ENCODE peak calls at places on chromosomes 4 and X, in seven cellular contexts. One of them, this sample, is unnamed.

GRCh38 chr4:120915311-120915710 is 7.2 kb downstream of the PRDM5 start:
- DNase-seq in AG09309: no peak
- DNase-seq in prostate gland: no peak
- DNase-seq in AG10803: no peak
- DNase-seq in astrocyte of the spinal cord: no peak
- DNase-seq in colonic mucosa: no peak
- DNase-seq in GM12865: no peak
- DNase-seq in this sample: no peak

GRCh38 chr4:88448905-88449689 is 7.8 kb upstream of the HERC5 start:
- DNase-seq in GM12865: no peak
- DNase-seq in AG10803: no peak
- DNase-seq in prostate gland: peak; percentile 39
- DNase-seq in colonic mucosa: peak; percentile 32
- DNase-seq in astrocyte of the spinal cord: no peak
- DNase-seq in AG09309: no peak
- DNase-seq in this sample: no peak

GRCh38 chrX:85107407-85107806 is 103.7 kb downstream of the APOOL start:
- DNase-seq in AG09309: no peak
- DNase-seq in astrocyte of the spinal cord: no peak
- DNase-seq in prostate gland: no peak
- DNase-seq in colonic mucosa: no peak
- DNase-seq in GM12865: no peak
- DNase-seq in AG10803: peak; percentile 8
- DNase-seq in this sample: no peak

GRCh38 chrX:22338740-22339139 is 66.0 kb downstream of the CBLL2 start:
- DNase-seq in AG09309: no peak
- DNase-seq in prostate gland: no peak
- DNase-seq in astrocyte of the spinal cord: peak; percentile 13
- DNase-seq in AG10803: peak; percentile 12
- DNase-seq in GM12865: no peak
- DNase-seq in colonic mucosa: no peak
- DNase-seq in this sample: no peak

GRCh38 chr4:56654238-56654632 is 26.9 kb downstream of the HOPX start:
- DNase-seq in colonic mucosa: peak; percentile 27
- DNase-seq in astrocyte of the spinal cord: no peak
- DNase-seq in GM12865: no peak
- DNase-seq in AG09309: no peak
- DNase-seq in prostate gland: no peak
- DNase-seq in AG10803: no peak
- DNase-seq in this sample: no peak

GRCh38 chrX:41733939-41734338 is 10.0 kb downstream of the GPR82 start:
- DNase-seq in prostate gland: no peak
- DNase-seq in GM12865: peak; percentile 90
- DNase-seq in AG10803: no peak
- DNase-seq in astrocyte of the spinal cord: no peak
- DNase-seq in colonic mucosa: no peak
- DNase-seq in AG09309: no peak
- DNase-seq in this sample: no peak

GRCh38 chrX:24282381-24283121 is 31.3 kb downstream of the SUPT20HL2 start:
- DNase-seq in AG09309: no peak
- DNase-seq in GM12865: peak; percentile 24
- DNase-seq in colonic mucosa: no peak
- DNase-seq in AG10803: peak; percentile 53
- DNase-seq in prostate gland: no peak
- DNase-seq in astrocyte of the spinal cord: peak; percentile 31
- DNase-seq in this sample: no peak

GRCh38 chrX:136121788-136122187 is 25.5 kb upstream of the FHL1 start:
- DNase-seq in astrocyte of the spinal cord: peak; percentile 5
- DNase-seq in prostate gland: no peak
- DNase-seq in colonic mucosa: no peak
- DNase-seq in AG10803: peak; percentile 40
- DNase-seq in GM12865: no peak
- DNase-seq in AG09309: no peak
- DNase-seq in this sample: no peak

GRCh38 chr4:48227662-48228061 is 42.0 kb downstream of the TEC start:
- DNase-seq in colonic mucosa: no peak
- DNase-seq in GM12865: peak; percentile 28
- DNase-seq in astrocyte of the spinal cord: no peak
- DNase-seq in prostate gland: no peak
- DNase-seq in AG10803: no peak
- DNase-seq in AG09309: no peak
- DNase-seq in this sample: no peak

GRCh38 chr4:3261411-3262207 is 12.7 kb downstream of the MSANTD1 start:
- DNase-seq in AG09309: no peak
- DNase-seq in GM12865: no peak
- DNase-seq in astrocyte of the spinal cord: no peak
- DNase-seq in AG10803: no peak
- DNase-seq in prostate gland: no peak
- DNase-seq in colonic mucosa: peak; percentile 12
- DNase-seq in this sample: no peak

GRCh38 chr4:74751247-74751646 is 43.1 kb downstream of the BTC start:
- DNase-seq in AG10803: no peak
- DNase-seq in colonic mucosa: no peak
- DNase-seq in AG09309: no peak
- DNase-seq in astrocyte of the spinal cord: no peak
- DNase-seq in GM12865: no peak
- DNase-seq in prostate gland: no peak
- DNase-seq in this sample: no peak

GRCh38 chr4:8747896-8748575 is 123.6 kb downstream of the HMX1 start:
- DNase-seq in GM12865: no peak
- DNase-seq in colonic mucosa: no peak
- DNase-seq in prostate gland: no peak
- DNase-seq in AG10803: no peak
- DNase-seq in AG09309: no peak
- DNase-seq in astrocyte of the spinal cord: no peak
- DNase-seq in this sample: no peak

GRCh38 chr4:81631958-81632439 is 160.3 kb upstream of the RASGEF1B start:
- DNase-seq in AG09309: peak; percentile 13
- DNase-seq in astrocyte of the spinal cord: peak; percentile 67
- DNase-seq in prostate gland: no peak
- DNase-seq in GM12865: no peak
- DNase-seq in colonic mucosa: no peak
- DNase-seq in AG10803: peak; percentile 79
- DNase-seq in this sample: no peak

GRCh38 chr4:8582016-8582415 is 1.8 kb downstream of the GPR78 start:
- DNase-seq in prostate gland: no peak
- DNase-seq in colonic mucosa: no peak
- DNase-seq in astrocyte of the spinal cord: no peak
- DNase-seq in AG10803: no peak
- DNase-seq in AG09309: no peak
- DNase-seq in GM12865: no peak
- DNase-seq in this sample: no peak

GRCh38 chr4:75629239-75629638 is 1.1 kb downstream of the CDKL2 start:
- DNase-seq in GM12865: no peak
- DNase-seq in colonic mucosa: no peak
- DNase-seq in AG09309: no peak
- DNase-seq in AG10803: no peak
- DNase-seq in astrocyte of the spinal cord: no peak
- DNase-seq in prostate gland: no peak
- DNase-seq in this sample: no peak

GRCh38 chr4:120331486-120332281 is 265.0 kb upstream of the MAD2L1 start:
- DNase-seq in AG09309: no peak
- DNase-seq in astrocyte of the spinal cord: peak; percentile 66
- DNase-seq in colonic mucosa: no peak
- DNase-seq in GM12865: no peak
- DNase-seq in AG10803: no peak
- DNase-seq in prostate gland: no peak
- DNase-seq in this sample: no peak

GRCh38 chr4:102623622-102624021 is 122.5 kb downstream of the NFKB1 start:
- DNase-seq in prostate gland: no peak
- DNase-seq in AG10803: peak; percentile 43
- DNase-seq in AG09309: no peak
- DNase-seq in colonic mucosa: no peak
- DNase-seq in astrocyte of the spinal cord: peak; percentile 82
- DNase-seq in GM12865: no peak
- DNase-seq in this sample: no peak

GRCh38 chr4:134687646-134688628 is 486.3 kb upstream of the PABPC4L start:
- DNase-seq in AG10803: no peak
- DNase-seq in astrocyte of the spinal cord: no peak
- DNase-seq in colonic mucosa: no peak
- DNase-seq in GM12865: no peak
- DNase-seq in prostate gland: no peak
- DNase-seq in AG09309: no peak
- DNase-seq in this sample: no peak

GRCh38 chrX:17860179-17860780 is 818 bp downstream of the RAI2 start:
- DNase-seq in AG09309: no peak
- DNase-seq in AG10803: peak; percentile 0
- DNase-seq in prostate gland: peak; percentile 4
- DNase-seq in colonic mucosa: no peak
- DNase-seq in astrocyte of the spinal cord: no peak
- DNase-seq in GM12865: no peak
- DNase-seq in this sample: no peak

GRCh38 chr4:20313237-20314030 is 61.7 kb downstream of the SLIT2 start:
- DNase-seq in colonic mucosa: peak; percentile 18
- DNase-seq in AG10803: no peak
- DNase-seq in astrocyte of the spinal cord: no peak
- DNase-seq in AG09309: no peak
- DNase-seq in prostate gland: no peak
- DNase-seq in GM12865: peak; percentile 70
- DNase-seq in this sample: no peak

GRCh38 chr4:154562697-154563254 is at the start of gene FGB:
- DNase-seq in GM12865: no peak
- DNase-seq in AG09309: no peak
- DNase-seq in AG10803: no peak
- DNase-seq in prostate gland: no peak
- DNase-seq in astrocyte of the spinal cord: no peak
- DNase-seq in colonic mucosa: no peak
- DNase-seq in this sample: no peak

GRCh38 chr4:178090640-178091411 is 648.6 kb upstream of the AGA start:
- DNase-seq in AG10803: no peak
- DNase-seq in colonic mucosa: no peak
- DNase-seq in AG09309: no peak
- DNase-seq in GM12865: peak; percentile 1
- DNase-seq in prostate gland: no peak
- DNase-seq in astrocyte of the spinal cord: no peak
- DNase-seq in this sample: no peak

GRCh38 chr4:118221193-118221800 is 131.5 kb downstream of the PRSS12 start:
- DNase-seq in AG09309: no peak
- DNase-seq in prostate gland: no peak
- DNase-seq in GM12865: no peak
- DNase-seq in AG10803: peak; percentile 25
- DNase-seq in astrocyte of the spinal cord: no peak
- DNase-seq in colonic mucosa: no peak
- DNase-seq in this sample: no peak

GRCh38 chr4:121072836-121073362 is 564 bp upstream of the NDNF start:
- DNase-seq in GM12865: no peak
- DNase-seq in colonic mucosa: peak; percentile 49
- DNase-seq in prostate gland: no peak
- DNase-seq in AG10803: no peak
- DNase-seq in astrocyte of the spinal cord: no peak
- DNase-seq in AG09309: no peak
- DNase-seq in this sample: no peak

GRCh38 chrX:17192111-17192510 is 182.9 kb upstream of the NHS start:
- DNase-seq in AG09309: no peak
- DNase-seq in astrocyte of the spinal cord: peak; percentile 17
- DNase-seq in AG10803: no peak
- DNase-seq in GM12865: no peak
- DNase-seq in colonic mucosa: no peak
- DNase-seq in prostate gland: no peak
- DNase-seq in this sample: no peak

GRCh38 chr4:87865960-87866598 is 33.3 kb downstream of the MEPE start:
- DNase-seq in astrocyte of the spinal cord: peak; percentile 56
- DNase-seq in prostate gland: no peak
- DNase-seq in colonic mucosa: no peak
- DNase-seq in AG09309: no peak
- DNase-seq in GM12865: no peak
- DNase-seq in AG10803: peak; percentile 48
- DNase-seq in this sample: peak; percentile 16

GRCh38 chrX:5916945-5917344 is 311.7 kb downstream of the NLGN4X start:
- DNase-seq in GM12865: peak; percentile 0
- DNase-seq in prostate gland: no peak
- DNase-seq in astrocyte of the spinal cord: no peak
- DNase-seq in colonic mucosa: no peak
- DNase-seq in AG09309: no peak
- DNase-seq in AG10803: no peak
- DNase-seq in this sample: no peak

GRCh38 chr4:54093609-54094240 is 6.2 kb upstream of the GSX2 start:
- DNase-seq in AG09309: no peak
- DNase-seq in GM12865: no peak
- DNase-seq in colonic mucosa: no peak
- DNase-seq in prostate gland: no peak
- DNase-seq in astrocyte of the spinal cord: no peak
- DNase-seq in AG10803: no peak
- DNase-seq in this sample: no peak
- H3K4me3 ChIP-seq in AG09309: no peak overlapping the region
- H3K4me3 ChIP-seq in GM12865: no peak overlapping the region
- H3K4me3 ChIP-seq in colonic mucosa: no peak overlapping the region
- H3K4me3 ChIP-seq in prostate gland: no peak overlapping the region
- H3K4me3 ChIP-seq in astrocyte of the spinal cord: no peak overlapping the region
- H3K4me3 ChIP-seq in AG10803: no peak overlapping the region
- H3K4me3 ChIP-seq in this sample: no peak overlapping the region

GRCh38 chr4:122711893-122712292 is 20.6 kb upstream of the BBS12 start:
- DNase-seq in AG10803: no peak
- DNase-seq in colonic mucosa: no peak
- DNase-seq in AG09309: no peak
- DNase-seq in GM12865: no peak
- DNase-seq in astrocyte of the spinal cord: no peak
- DNase-seq in prostate gland: no peak
- DNase-seq in this sample: no peak
- H3K4me3 ChIP-seq in AG10803: no peak overlapping the region
- H3K4me3 ChIP-seq in colonic mucosa: no peak overlapping the region
- H3K4me3 ChIP-seq in AG09309: no peak overlapping the region
- H3K4me3 ChIP-seq in GM12865: no peak overlapping the region
- H3K4me3 ChIP-seq in astrocyte of the spinal cord: no peak overlapping the region
- H3K4me3 ChIP-seq in prostate gland: no peak overlapping the region
- H3K4me3 ChIP-seq in this sample: no peak overlapping the region

DNA sequence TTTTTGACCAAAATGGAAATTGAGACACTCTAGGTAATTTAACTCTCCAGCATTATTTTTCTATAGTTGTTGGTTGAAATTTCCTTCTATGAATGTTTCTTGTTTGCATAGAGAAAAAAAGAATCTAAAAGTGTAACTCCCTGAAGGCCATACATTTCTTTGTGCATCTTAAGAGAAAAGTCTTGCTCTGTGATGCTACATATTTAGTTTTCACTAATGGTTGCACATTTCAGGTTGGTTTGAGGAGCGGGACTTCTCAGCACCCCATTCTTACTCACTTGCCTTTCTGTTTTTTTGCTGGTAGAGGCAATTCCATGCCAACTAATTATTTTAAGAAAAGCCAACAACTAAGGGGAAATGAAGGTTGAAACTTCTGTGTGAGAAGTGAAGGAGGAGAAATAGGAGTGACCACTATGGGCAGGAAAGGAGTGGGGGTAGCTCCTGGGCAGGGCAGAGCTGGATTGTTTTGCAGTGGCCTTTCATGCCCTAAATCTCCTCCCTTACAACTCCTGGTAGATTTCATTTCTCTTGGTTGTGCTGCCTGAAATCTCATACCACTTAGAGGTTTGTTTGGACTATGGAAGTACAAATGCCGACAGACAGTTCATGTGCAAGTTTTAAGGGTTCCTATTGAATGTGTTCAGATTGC is 76.6 kb downstream of the RAPGEF2 start:
- DNase-seq in astrocyte of the spinal cord: no peak
- DNase-seq in GM12865: no peak
- DNase-seq in colonic mucosa: no peak
- DNase-seq in prostate gland: no peak
- DNase-seq in AG09309: no peak
- DNase-seq in AG10803: no peak
- DNase-seq in this sample: no peak
- H3K4me3 ChIP-seq in astrocyte of the spinal cord: no peak overlapping the region
- H3K4me3 ChIP-seq in GM12865: peak overlapping the region; percentile 3
- H3K4me3 ChIP-seq in colonic mucosa: no peak overlapping the region
- H3K4me3 ChIP-seq in prostate gland: no peak overlapping the region
- H3K4me3 ChIP-seq in AG09309: no peak overlapping the region
- H3K4me3 ChIP-seq in AG10803: no peak overlapping the region
- H3K4me3 ChIP-seq in this sample: no peak overlapping the region

GRCh38 chr4:94889961-94890360 is 132.2 kb downstream of the BMPR1B start:
- DNase-seq in prostate gland: no peak
- DNase-seq in AG10803: peak; percentile 90
- DNase-seq in colonic mucosa: no peak
- DNase-seq in GM12865: no peak
- DNase-seq in AG09309: peak; percentile 72
- DNase-seq in astrocyte of the spinal cord: peak; percentile 90
- DNase-seq in this sample: peak; percentile 57
- H3K4me3 ChIP-seq in prostate gland: no peak overlapping the region
- H3K4me3 ChIP-seq in AG10803: no peak overlapping the region
- H3K4me3 ChIP-seq in colonic mucosa: no peak overlapping the region
- H3K4me3 ChIP-seq in GM12865: no peak overlapping the region
- H3K4me3 ChIP-seq in AG09309: no peak overlapping the region
- H3K4me3 ChIP-seq in astrocyte of the spinal cord: no peak overlapping the region
- H3K4me3 ChIP-seq in this sample: no peak overlapping the region